ENCODE peak calls at places on chromosomes 7 and 10, in six cellular contexts. D, S, E, R, W and V are unnamed samples.

GRCh38 chr7:34457329-34457728 is 200.7 kb upstream of the NPSR1 start:
- DNase-seq in E (no peak), W (no peak), S (no peak), D (no peak), R (no peak), V (no peak)

GRCh38 chr7:86094166-86094669 is 549.5 kb upstream of the GRM3 start:
- DNase-seq in S (no peak), E (no peak), W (no peak), R (no peak), D (no peak), V (no peak)

GRCh38 chr7:37198906-37199485 is 249.7 kb downstream of the ELMO1 start:
- DNase-seq in S (peak), W (no peak), R (peak), D (peak), E (peak), V (peak)

GRCh38 chr10:58241346-58241745 is 26.3 kb downstream of the IPMK start:
- DNase-seq in E (no peak), D (no peak), W (no peak), S (no peak), R (no peak), V (no peak)

GRCh38 chr7:92835140-92835850 is 1.1 kb downstream of the CDK6 start:
- DNase-seq in S (peak), R (peak), E (peak), D (peak), W (peak), V (peak)

GRCh38 chr7:17608114-17608833 is 309.8 kb downstream of the AHR start:
- DNase-seq in E (no peak), D (peak), R (peak), S (peak), W (no peak), V (no peak)

GRCh38 chr10:95445223-95445836 is 115.8 kb downstream of the SORBS1 start:
- DNase-seq in W (no peak), S (peak), R (peak), E (no peak), D (peak), V (peak)

GRCh38 chr10:42979181-42979580 is 97.7 kb upstream of the RET start:
- DNase-seq in R (no peak), D (no peak), E (peak), W (no peak), S (no peak), V (no peak)

GRCh38 chr7:50721160-50721559 is 61.5 kb downstream of the GRB10 start:
- DNase-seq in D (no peak), R (no peak), E (no peak), S (peak), W (no peak), V (peak)

GRCh38 chr7:98617960-98618418 is 904 bp downstream of the NPTX2 start:
- DNase-seq in S (no peak), E (no peak), W (no peak), D (no peak), R (no peak), V (no peak)

GRCh38 chr7:101185258-101185839 is 5.3 kb upstream of the NAT16 start:
- DNase-seq in W (no peak), R (no peak), D (no peak), S (no peak), E (no peak), V (no peak)

GRCh38 chr10:21497177-21497807 is 28.2 kb downstream of the SKIDA1 start:
- DNase-seq in S (peak), D (peak), E (peak), W (peak), R (peak), V (peak)

GRCh38 chr7:98730331-98730730 is 113.2 kb downstream of the NPTX2 start:
- DNase-seq in D (no peak), E (no peak), R (no peak), W (no peak), S (no peak), V (no peak)